ENCODE peak calls at places on chromosomes 11 and 22, in five cellular contexts. H is PC-9, F is mammary epithelial cell, J is A549, X is GM23338. W is an unnamed sample. For H3K4me1, the result is how much of the 10 kb centered on the place peaks cover.

GRCh38 chr22:18983120-18983651 is 47.1 kb upstream of the PRODH start:
- DNase-seq in H (no peak), J (no peak), X (no peak), F (no peak), W (no peak)

GRCh38 chr22:49701380-49702067 is 126.1 kb downstream of the BRD1 start:
- DNase-seq in X (peak), F (no peak), H (no peak), J (no peak), W (peak)

GRCh38 chr11:61613711-61614254 is 32.9 kb upstream of the SYT7 start:
- DNase-seq in X (no peak), H (no peak), J (no peak), F (no peak), W (no peak)

GRCh38 chr22:29369460-29369859 is 18.9 kb downstream of the AP1B1 start:
- DNase-seq in X (peak), J (no peak), F (no peak), H (no peak), W (no peak)

GRCh38 chr22:37741312-37741795 is 44.5 kb downstream of the TRIOBP start:
- DNase-seq in J (peak), F (peak), H (no peak), X (peak), W (no peak)

GRCh38 chr11:61507012-61507768 is 1.4 kb upstream of the LRRC10B start:
- DNase-seq in F (no peak), H (no peak), J (no peak), X (no peak), W (no peak)

GRCh38 chr22:42357221-42357620 is 75.0 kb downstream of the NFAM1 start:
- DNase-seq in J (no peak), X (no peak), H (no peak), F (peak), W (no peak)

GRCh38 chr11:31779268-31779879 is 31.7 kb downstream of the PAX6 start:
- DNase-seq in F (peak), J (no peak), H (no peak), X (no peak), W (no peak)

GRCh38 chr11:111949519-111950426 is 12.6 kb downstream of the DIXDC1 start:
- DNase-seq in F (no peak), X (no peak), H (no peak), J (no peak), W (no peak)

GRCh38 chr11:65557280-65558001 is 718 bp downstream of the LTBP3 start:
- DNase-seq in X (no peak), F (no peak), J (no peak), H (no peak), W (no peak)

GRCh38 chr11:8390851-8391612 is 127.4 kb upstream of the LMO1 start:
- DNase-seq in X (no peak), F (no peak), J (no peak), H (no peak), W (no peak)

GRCh38 chr22:32920032-32920628 is 118.6 kb downstream of the TIMP3 start:
- DNase-seq in H (no peak), J (no peak), X (no peak), F (no peak), W (no peak)

GRCh38 chr11:122093731-122094130 is 22.3 kb downstream of the BLID start:
- DNase-seq in X (no peak), J (no peak), F (peak), H (no peak), W (no peak)

GRCh38 chr11:68036717-68037239 is 2.0 kb upstream of the TCIRG1 start:
- DNase-seq in J (no peak), F (no peak), X (no peak), H (no peak), W (no peak)

GRCh38 chr11:130719516-130719915 is 196.8 kb downstream of the SNX19 start:
- DNase-seq in F (no peak), X (no peak), J (no peak), H (no peak), W (no peak)

GRCh38 chr11:40306938-40307548 is 1152.4 kb downstream of the LRRC4C start:
- DNase-seq in F (peak), J (peak), X (peak), H (no peak), W (peak)

GRCh38 chr22:39739338-39740027 is 154.1 kb downstream of the ENTHD1 start:
- DNase-seq in X (no peak), F (no peak), H (no peak), J (no peak), W (no peak)

GRCh38 chr22:27252282-27253049 is 549.1 kb downstream of the MN1 start:
- DNase-seq in F (peak), X (no peak), J (peak), H (peak), W (no peak)

GRCh38 chr22:38267086-38267485 is 5.7 kb downstream of the TMEM184B start:
- DNase-seq in H (no peak), X (no peak), F (no peak), J (no peak), W (no peak)

GRCh38 chr22:32080904-32081303 is 37.8 kb downstream of the SLC5A1 start:
- DNase-seq in X (peak), F (peak), H (peak), J (peak), W (peak)

GRCh38 chr11:111327908-111328624 is 29.7 kb downstream of the POU2AF3 start:
- DNase-seq in H (peak), X (peak), J (no peak), F (no peak), W (no peak)

GRCh38 chr11:1877211-1878133 is 14.2 kb downstream of the PRR33 start:
- DNase-seq in X (no peak), H (no peak), J (no peak), F (no peak), W (no peak)

GRCh38 chr22:45864959-45865496 is 111.9 kb downstream of the WNT7B start:
- DNase-seq in F (no peak), X (no peak), J (no peak), H (no peak), W (no peak)

GRCh38 chr11:117300301-117300700 is 9.2 kb downstream of the BACE1-AS start:
- DNase-seq in H (no peak), F (no peak), X (peak), J (no peak), W (no peak)

GRCh38 chr11:1879342-1879940 is 12.3 kb downstream of the PRR33 start:
- DNase-seq in J (no peak), F (no peak), H (no peak), X (no peak), W (no peak)

GRCh38 chr11:134497586-134497985 is 85.5 kb upstream of the B3GAT1 start:
- DNase-seq in H (no peak), X (no peak), J (no peak), F (no peak), W (no peak)

GRCh38 chr11:80727315-80727714 is 1286.5 kb upstream of the TENM4 start:
- DNase-seq in F (no peak), J (no peak), H (no peak), X (peak), W (no peak)

GRCh38 chr11:117610901-117611300 is 186.1 kb downstream of the DSCAML1 start:
- DNase-seq in X (no peak), J (no peak), F (no peak), H (no peak), W (no peak)

GRCh38 chr22:44166448-44166847 is 14.3 kb upstream of the PARVG start:
- DNase-seq in X (no peak), H (no peak), J (no peak), F (no peak), W (no peak)

GRCh38 chr11:128523616-128524015 is 63.7 kb downstream of the ETS1 start:
- DNase-seq in H (no peak), J (no peak), F (peak), X (no peak), W (no peak)

GRCh38 chr11:21622995-21623394 is 569.9 kb upstream of the ANO5 start:
- DNase-seq in X (no peak), H (no peak), J (no peak), F (no peak), W (no peak)

GRCh38 chr11:24949406-24949805 is 452.6 kb downstream of the LUZP2 start:
- DNase-seq in X (no peak), J (no peak), F (no peak), H (no peak), W (no peak)

GRCh38 chr22:31937328-31937727 is 7.0 kb upstream of the YWHAH start:
- DNase-seq in X (no peak), H (no peak), J (no peak), F (no peak), W (no peak)

GRCh38 chr22:45562537-45563361 is 60.1 kb downstream of the FBLN1 start:
- DNase-seq in F (no peak), X (no peak), J (no peak), H (no peak), W (no peak)

GRCh38 chr11:125935629-125936199 is 10.1 kb upstream of the VSIG10L2 start:
- DNase-seq in J (no peak), H (no peak), X (no peak), F (no peak), W (no peak)
- H3K4me1 ChIP-seq in J (under half), H (under half), X (under half), F (under half), W (under half)

GRCh38 chr11:96186806-96187205 is 156.2 kb downstream of the MAML2 start:
- DNase-seq in X (no peak), F (peak), H (peak), J (no peak), W (no peak)

GRCh38 chr11:96188625-96189006 is 154.4 kb downstream of the MAML2 start:
- DNase-seq in X (no peak), J (no peak), H (peak), F (peak), W (no peak)

GRCh38 chr11:96189351-96189750 is 153.6 kb downstream of the MAML2 start:
- DNase-seq in X (no peak), J (no peak), F (no peak), H (no peak), W (no peak)

GRCh38 chr11:96187779-96188624 is 155.0 kb downstream of the MAML2 start:
- DNase-seq in J (no peak), H (peak), X (no peak), F (peak), W (no peak)

GRCh38 chr11:96185220-96185768 is 157.7 kb downstream of the MAML2 start:
- DNase-seq in F (no peak), J (no peak), X (no peak), H (no peak), W (peak)
- TF ChIP-seq CTCF in F (no peak), J (no peak), X (no peak), H (no peak), W (no peak)

DNA sequence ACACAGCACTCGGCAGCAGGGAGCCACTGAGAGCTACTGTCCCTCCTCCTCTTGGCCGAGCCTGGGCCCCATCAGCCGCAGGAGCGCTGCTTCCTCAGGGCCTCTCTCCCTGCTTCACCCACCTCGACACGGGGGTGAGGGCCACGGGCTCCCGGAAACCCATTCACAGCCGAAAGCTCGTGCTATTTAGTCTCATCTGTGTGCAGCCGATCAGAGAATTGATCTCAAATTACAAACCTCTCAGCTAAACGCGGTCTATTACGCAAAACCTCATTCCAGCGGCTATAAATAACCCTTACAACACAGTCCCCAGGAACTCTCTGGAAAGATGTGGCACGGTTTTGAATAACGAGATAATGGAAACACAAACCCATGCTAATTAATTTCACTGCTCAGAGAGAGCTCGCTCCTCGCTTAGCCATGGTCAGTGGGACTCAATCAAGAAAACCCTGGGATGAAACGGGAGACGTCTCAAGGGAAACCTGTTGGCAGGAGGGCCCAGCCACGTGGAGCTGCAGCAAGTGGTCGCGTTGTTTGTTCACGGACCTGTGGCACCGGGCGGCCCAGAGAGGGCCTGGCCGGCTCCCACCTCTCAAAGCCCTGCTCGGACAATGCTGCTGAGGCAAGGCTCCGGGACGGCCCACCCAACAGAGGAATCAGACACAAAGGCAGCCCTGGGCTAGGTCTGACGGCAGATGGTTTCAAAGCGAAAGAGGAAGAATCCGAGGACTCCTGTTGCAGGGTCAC is 210.4 kb downstream of the CTTN start:
- DNase-seq in J (no peak), F (no peak), H (no peak), X (no peak), W (no peak)
- H3K4me2 ChIP-seq in J (no peak), F (no peak), H (no peak), X (peak), W (no peak)

DNA sequence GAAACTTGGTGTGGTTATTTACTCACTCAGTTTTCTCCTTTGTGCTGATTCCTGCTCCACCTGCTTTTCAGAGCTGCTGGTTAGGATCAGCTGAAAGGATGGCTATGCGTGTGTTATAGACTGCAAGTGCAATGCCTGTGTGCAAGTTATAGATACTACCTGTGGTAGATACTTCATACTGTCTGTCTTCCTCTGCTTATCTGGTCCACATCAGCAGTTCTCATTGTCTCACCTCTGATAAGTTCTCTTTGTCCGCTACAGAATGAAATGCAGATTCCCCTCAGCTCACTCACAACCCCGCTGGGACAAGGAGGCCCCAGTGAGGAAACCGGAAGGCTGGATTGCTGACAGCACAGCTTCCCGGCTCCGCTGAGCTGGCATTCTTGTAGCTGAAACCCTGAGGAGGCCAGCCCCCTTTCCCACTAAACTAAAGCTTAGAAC is 37.5 kb upstream of the LYVE1 start:
- DNase-seq in X (peak), J (no peak), H (no peak), F (no peak), W (no peak)
- H3K4me1 ChIP-seq in X (under half), J (under half), H (under half), F (under half), W (under half)

GRCh38 chr11:13068211-13068610 is 59.1 kb downstream of the RASSF10 start:
- DNase-seq in H (no peak), X (no peak), F (no peak), J (no peak), W (no peak)
- TF ChIP-seq CTCF in H (no peak), X (no peak), F (no peak), J (no peak), W (no peak)

GRCh38 chr11:16871368-16871767 is 132.9 kb downstream of the C11orf58 start:
- DNase-seq in J (no peak), H (no peak), X (no peak), F (no peak), W (no peak)
- H3K4me2 ChIP-seq in J (no peak), H (no peak), X (no peak), F (peak), W (no peak)

DNA sequence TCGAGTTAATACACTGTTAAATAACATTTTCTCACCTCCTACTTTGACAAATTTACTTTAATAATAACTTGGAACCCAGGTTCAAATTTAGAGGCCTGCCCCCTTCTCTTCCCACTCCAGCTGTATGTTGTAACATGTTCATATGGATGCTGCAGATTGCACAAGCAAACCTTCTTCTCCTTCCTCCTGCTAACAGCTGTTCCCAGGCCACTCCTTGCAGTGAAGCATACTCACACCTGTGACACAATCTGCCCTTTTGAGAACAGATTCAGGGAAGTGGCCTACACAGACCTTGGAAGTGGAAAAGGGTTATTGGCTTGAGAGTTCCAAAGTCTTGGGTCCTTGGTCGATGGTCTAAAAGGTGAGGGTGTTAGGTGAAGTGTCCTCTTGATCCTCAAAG is 131.9 kb downstream of the TEAD1 start:
- DNase-seq in H (peak), J (no peak), X (no peak), F (peak), W (no peak)
- H3K4me1 ChIP-seq in H (half or more), J (half or more), X (half or more), F (half or more), W (under half)

W was measured in OCI-LY7.